ENCODE peak calls at places on chromosome 10, in six cellular contexts. T is NCI-H460; Z is activated CD8-positive, alpha-beta memory T cell treated with anti-CD3 and anti-CD28 coated beads, Interleukin-2, amount 50 U/mL, for 4 hours; J is EL; N is D341Med; H is stomach. U is an unnamed sample.

GRCh38 chr10:34116220-34116623 is 698.9 kb downstream of the PARD3 start:
- DNase-seq in T (no peak), Z (no peak), J (no peak), N (no peak), H (no peak), U (no peak)

GRCh38 chr10:34628174-34628802 is 186.8 kb downstream of the PARD3 start:
- DNase-seq in T (no peak), Z (no peak), J (no peak), N (no peak), H (peak; percentile 70), U (no peak)

GRCh38 chr10:30387646-30388243 is 38.7 kb upstream of the MTPAP start:
- DNase-seq in T (no peak), Z (no peak), J (peak; percentile 61), N (no peak), H (no peak), U (no peak)

GRCh38 chr10:91220194-91220953 is at the start of gene PCGF5:
- DNase-seq in T (peak; percentile 87), Z (peak; percentile 91), J (peak; percentile 90), N (peak; percentile 88), H (peak; percentile 95), U (peak; percentile 95)

GRCh38 chr10:60732240-60733188 is 45.8 kb upstream of the CDK1 start:
- DNase-seq in T (no peak), Z (peak; percentile 18), J (no peak), N (peak; percentile 35), H (peak; percentile 58), U (peak; percentile 85)

GRCh38 chr10:104150206-104150605 is 28.2 kb downstream of the SFR1 start:
- DNase-seq in T (no peak), Z (no peak), J (no peak), N (no peak), H (no peak), U (no peak)

GRCh38 chr10:98074315-98074911 is 44.0 kb upstream of the CRTAC1 start:
- DNase-seq in T (peak; percentile 9), Z (no peak), J (no peak), N (no peak), H (no peak), U (no peak)

GRCh38 chr10:6583447-6583846 is 3.4 kb upstream of the PRKCQ start:
- DNase-seq in T (no peak), Z (peak; percentile 75), J (no peak), N (no peak), H (no peak), U (no peak)

GRCh38 chr10:128451879-128452278 is 325.7 kb upstream of the MKI67 start:
- DNase-seq in T (no peak), Z (no peak), J (no peak), N (no peak), H (no peak), U (no peak)

GRCh38 chr10:88680958-88681357 is 16.7 kb downstream of the LIPF start:
- DNase-seq in T (no peak), Z (no peak), J (no peak), N (no peak), H (no peak), U (no peak)

GRCh38 chr10:101438881-101439391 is 85.0 kb downstream of the BTRC start:
- DNase-seq in T (no peak), Z (no peak), J (no peak), N (no peak), H (no peak), U (no peak)

GRCh38 chr10:104824378-104825006 is 183.4 kb downstream of the SORCS3 start:
- DNase-seq in T (peak; percentile 18), Z (no peak), J (peak; percentile 5), N (peak; percentile 15), H (peak; percentile 26), U (no peak)

GRCh38 chr10:133027480-133027879 is 60.2 kb upstream of the ADGRA1 start:
- DNase-seq in T (no peak), Z (no peak), J (no peak), N (no peak), H (no peak), U (no peak)

GRCh38 chr10:47383254-47384147 is 592 bp downstream of the ZNF488 start:
- DNase-seq in T (no peak), Z (no peak), J (no peak), N (peak; percentile 57), H (peak; percentile 16), U (no peak)

GRCh38 chr10:123771877-123772644 is 105.9 kb downstream of the GPR26 start:
- DNase-seq in T (no peak), Z (no peak), J (no peak), N (no peak), H (no peak), U (no peak)

GRCh38 chr10:132446661-132447445 is 49.9 kb downstream of the PWWP2B start:
- DNase-seq in T (peak; percentile 87), Z (peak; percentile 60), J (peak; percentile 58), N (peak; percentile 49), H (peak; percentile 84), U (peak; percentile 90)

GRCh38 chr10:43201545-43202131 is 63.4 kb downstream of the CSGALNACT2 start:
- DNase-seq in T (no peak), Z (peak; percentile 7), J (no peak), N (peak; percentile 20), H (peak; percentile 23), U (no peak)

GRCh38 chr10:112907893-112908292 is 42.2 kb upstream of the TCF7L2 start:
- DNase-seq in T (no peak), Z (no peak), J (peak; percentile 18), N (no peak), H (no peak), U (no peak)

GRCh38 chr10:1240341-1240775 is 184.2 kb downstream of the WDR37 start:
- DNase-seq in T (no peak), Z (no peak), J (no peak), N (peak; percentile 25), H (no peak), U (peak; percentile 78)

GRCh38 chr10:75159519-75159918 is 48.1 kb downstream of the SAMD8 start:
- DNase-seq in T (no peak), Z (no peak), J (no peak), N (no peak), H (no peak), U (no peak)

GRCh38 chr10:121027390-121027789 is 176.2 kb downstream of the WDR11 start:
- DNase-seq in T (no peak), Z (no peak), J (no peak), N (peak; percentile 45), H (no peak), U (no peak)

GRCh38 chr10:102796407-102797176 is 40.6 kb downstream of the CYP17A1 start:
- DNase-seq in T (no peak), Z (peak; percentile 23), J (peak; percentile 47), N (no peak), H (peak; percentile 79), U (peak; percentile 90)

GRCh38 chr10:49228677-49229076 is 40.5 kb upstream of the TMEM273 start:
- DNase-seq in T (no peak), Z (no peak), J (no peak), N (no peak), H (no peak), U (no peak)

GRCh38 chr10:90734415-90734814 is 123.4 kb downstream of the HTR7 start:
- DNase-seq in T (no peak), Z (no peak), J (no peak), N (no peak), H (no peak), U (no peak)

GRCh38 chr10:82609845-82610244 is 734.9 kb downstream of the NRG3 start:
- DNase-seq in T (no peak), Z (no peak), J (no peak), N (no peak), H (no peak), U (no peak)

GRCh38 chr10:77905086-77905735 is 21.3 kb downstream of the DLG5 start:
- DNase-seq in T (no peak), Z (no peak), J (no peak), N (no peak), H (no peak), U (no peak)

GRCh38 chr10:1396236-1396635 is 340.1 kb downstream of the WDR37 start:
- DNase-seq in T (no peak), Z (no peak), J (no peak), N (no peak), H (peak; percentile 17), U (no peak)

GRCh38 chr10:3151889-3152565 is 20.6 kb downstream of the PITRM1 start:
- DNase-seq in T (no peak), Z (no peak), J (no peak), N (no peak), H (no peak), U (peak; percentile 52)

GRCh38 chr10:79153753-79154152 is 85.0 kb downstream of the ZMIZ1 start:
- DNase-seq in T (no peak), Z (no peak), J (no peak), N (no peak), H (no peak), U (no peak)

GRCh38 chr10:3699896-3700295 is 85.1 kb downstream of the KLF6 start:
- DNase-seq in T (no peak), Z (no peak), J (no peak), N (no peak), H (no peak), U (no peak)

GRCh38 chr10:17737021-17737965 is 14.7 kb upstream of the TMEM236 start:
- DNase-seq in T (peak; percentile 15), Z (no peak), J (peak; percentile 48), N (no peak), H (peak; percentile 37), U (no peak)

GRCh38 chr10:50260791-50261281 is 9.5 kb upstream of the ASAH2 start:
- DNase-seq in T (no peak), Z (no peak), J (no peak), N (no peak), H (no peak), U (no peak)

GRCh38 chr10:51397695-51398094 is 301.7 kb downstream of the CSTF2T start:
- DNase-seq in T (no peak), Z (no peak), J (peak; percentile 67), N (no peak), H (peak; percentile 89), U (no peak)

GRCh38 chr10:11250304-11250703 is 232.6 kb downstream of the CELF2 start:
- DNase-seq in T (no peak), Z (no peak), J (no peak), N (no peak), H (no peak), U (no peak)

GRCh38 chr10:119375574-119376265 is 166.8 kb downstream of the RGS10 start:
- DNase-seq in T (no peak), Z (no peak), J (no peak), N (peak; percentile 74), H (peak; percentile 38), U (no peak)

U was measured in left lung.